ENCODE peak calls at places on chromosomes 3 and 15, in five cellular contexts. U is NCI-H2227 treated with DMSO at 0.1 percent for 48 hours; P is HepG2; G is HFF-Myc; Y is activated CD8-positive, alpha-beta memory T cell treated with anti-CD3 and anti-CD28 coated beads, Interleukin-2, amount 50 U/mL, for 48 hours. Q is an unnamed sample.
A peak's percentile ranks its signal among the peaks of the same experiment; 100 is the strongest.

GRCh38 chr15:67089218-67090193 is 24.1 kb downstream of the SMAD3 start:
- DNase-seq in P (no peak), G (no peak), U (no peak), Y (no peak), Q (no peak)

GRCh38 chr15:64653757-64654156 is 121.6 kb downstream of the RBPMS2 start:
- DNase-seq in U (no peak), P (no peak), G (no peak), Y (no peak), Q (no peak)

GRCh38 chr3:64575211-64575844 is 112.5 kb downstream of the ADAMTS9 start:
- DNase-seq in Y (no peak), G (peak; percentile 11), P (peak; percentile 7), U (no peak), Q (no peak)

GRCh38 chr3:117435481-117435880 is 725.9 kb downstream of the TUSC7 start:
- DNase-seq in Y (no peak), G (no peak), P (no peak), U (peak; percentile 38), Q (no peak)

GRCh38 chr3:128187495-128187894 is 34.2 kb downstream of the EEFSEC start:
- DNase-seq in Y (no peak), U (no peak), G (no peak), P (no peak), Q (no peak)

GRCh38 chr3:23079976-23080375 is 123.2 kb upstream of the UBE2E2 start:
- DNase-seq in P (no peak), Y (no peak), U (no peak), G (no peak), Q (no peak)

GRCh38 chr3:140311428-140311827 is 366.4 kb upstream of the TRIM42 start:
- DNase-seq in P (no peak), U (peak; percentile 6), Y (no peak), G (no peak), Q (no peak)

GRCh38 chr15:101037090-101037830 is 118.1 kb downstream of the LRRK1 start:
- DNase-seq in Y (peak; percentile 40), U (no peak), P (no peak), G (no peak), Q (peak; percentile 35)

GRCh38 chr15:56323435-56323834 is 41.8 kb upstream of the TEX9 start:
- DNase-seq in G (no peak), Y (no peak), U (no peak), P (no peak), Q (no peak)

GRCh38 chr3:61574854-61575253 is 13.5 kb downstream of the PTPRG start:
- DNase-seq in Y (no peak), G (peak; percentile 93), U (no peak), P (no peak), Q (no peak)